ENCODE peak calls at places on chromosomes 12 and 14, in six cellular contexts. G is hypothalamus, X is thyroid gland, V is HL-60, H is trophoblast cell, N is cardiac fibroblast. W is an unnamed sample.

GRCh38 chr14:103646189-103646588 is 17.2 kb downstream of the KLC1 start:
- DNase-seq in H (no peak), X (peak), G (no peak), V (no peak), N (no peak), W (no peak)

GRCh38 chr14:35855886-35856481 is 29.8 kb downstream of the BRMS1L start:
- DNase-seq in H (no peak), V (no peak), G (no peak), X (no peak), N (no peak), W (no peak)

GRCh38 chr12:6478406-6478805 is 7.9 kb upstream of the VAMP1 start:
- DNase-seq in N (no peak), X (no peak), H (no peak), G (no peak), V (no peak), W (no peak)

GRCh38 chr12:103680591-103681065 is 93.6 kb downstream of the STAB2 start:
- DNase-seq in H (no peak), V (no peak), N (no peak), X (peak), G (no peak), W (no peak)

GRCh38 chr14:33810308-33810707 is 140.6 kb downstream of the EGLN3 start:
- DNase-seq in N (no peak), X (no peak), V (no peak), H (no peak), G (no peak), W (no peak)

GRCh38 chr12:26614217-26614616 is 218.8 kb downstream of the ITPR2 start:
- DNase-seq in G (no peak), H (peak), V (peak), N (peak), X (peak), W (no peak)

GRCh38 chr12:111405856-111406473 is at the start of gene SH2B3:
- DNase-seq in G (no peak), H (no peak), N (peak), V (no peak), X (no peak), W (no peak)

GRCh38 chr14:106551265-106551664 is 1024.9 kb downstream of the TMEM121 start:
- DNase-seq in N (no peak), G (no peak), H (no peak), X (no peak), V (no peak), W (no peak)

GRCh38 chr14:32375663-32376062 is 46.6 kb downstream of the AKAP6 start:
- DNase-seq in G (no peak), H (no peak), X (no peak), N (no peak), V (no peak), W (no peak)

GRCh38 chr12:92363295-92364146 is 217.9 kb upstream of the BTG1 start:
- DNase-seq in X (no peak), V (no peak), H (peak), G (peak), N (peak), W (peak)

GRCh38 chr12:44759289-44759688 is 116.8 kb downstream of the NELL2 start:
- DNase-seq in X (no peak), N (no peak), G (no peak), H (no peak), V (no peak), W (no peak)

GRCh38 chr14:53538316-53538851 is 385.3 kb upstream of the DDHD1 start:
- DNase-seq in N (no peak), V (no peak), H (no peak), X (no peak), G (no peak), W (no peak)

GRCh38 chr12:31959701-31960391 is 631 bp downstream of the RESF1 start:
- DNase-seq in G (peak), V (peak), X (peak), H (peak), N (peak), W (peak)

GRCh38 chr12:89453579-89453978 is 71.0 kb downstream of the GALNT4 start:
- DNase-seq in N (peak), G (no peak), X (no peak), H (peak), V (no peak), W (no peak)

GRCh38 chr12:57124259-57124877 is 3.9 kb upstream of the LRP1 start:
- DNase-seq in H (peak), N (peak), X (peak), G (peak), V (no peak), W (no peak)

GRCh38 chr12:89225401-89225800 is 126.9 kb downstream of the DUSP6 start:
- DNase-seq in H (peak), G (no peak), X (peak), N (peak), V (no peak), W (no peak)

GRCh38 chr14:74508292-74508731 is 14.7 kb downstream of the ISCA2 start:
- DNase-seq in N (no peak), H (no peak), X (no peak), G (no peak), V (no peak), W (no peak)

GRCh38 chr12:43336962-43337555 is 214.9 kb downstream of the ADAMTS20 start:
- DNase-seq in H (peak), G (no peak), N (peak), V (peak), X (no peak), W (no peak)

GRCh38 chr12:68317047-68317667 is 15.0 kb downstream of the MDM1 start:
- DNase-seq in G (no peak), V (no peak), H (peak), X (peak), N (peak), W (no peak)

GRCh38 chr12:46958093-46958492 is 121.3 kb upstream of the PCED1B start:
- DNase-seq in X (no peak), G (no peak), N (no peak), H (no peak), V (no peak), W (no peak)

GRCh38 chr12:64180951-64181350 is 41.1 kb downstream of the KICS2 start:
- DNase-seq in V (no peak), H (no peak), N (peak), G (no peak), X (peak), W (no peak)

GRCh38 chr12:110531741-110532333 is 29.7 kb downstream of the RAD9B start:
- DNase-seq in H (no peak), V (no peak), X (no peak), N (peak), G (no peak), W (no peak)

GRCh38 chr12:46430340-46430948 is 57.9 kb upstream of the SLC38A2 start:
- DNase-seq in G (no peak), H (peak), N (peak), X (no peak), V (peak), W (no peak)

GRCh38 chr14:90645842-90646443 is 170.3 kb downstream of the TTC7B start:
- DNase-seq in H (peak), V (no peak), X (peak), N (peak), G (no peak), W (no peak)

GRCh38 chr12:105927553-105927952 is 211.2 kb downstream of the NUAK1 start:
- DNase-seq in X (no peak), V (no peak), H (no peak), G (no peak), N (no peak), W (no peak)

GRCh38 chr12:116919247-116919671 is 8.5 kb downstream of the FBXW8 start:
- DNase-seq in G (no peak), N (no peak), H (peak), V (no peak), X (no peak), W (no peak)

GRCh38 chr14:64684091-64684490 is 20.1 kb upstream of the PLEKHG3 start:
- DNase-seq in V (no peak), G (no peak), N (peak), X (peak), H (no peak), W (no peak)

GRCh38 chr12:47881826-47882427 is 22.9 kb downstream of the VDR start:
- DNase-seq in G (no peak), N (peak), V (no peak), X (no peak), H (peak), W (no peak)

W was measured in gastrocnemius medialis.